ENCODE peak calls at places on chromosomes 11 and 22, in four cellular contexts. P is A549, U is stomach, C is NB4. K is an unnamed sample.

GRCh38 chr11:47714554-47715081 is 551 bp downstream of the AGBL2 start:
- DNase-seq in P (no peak), U (no peak), C (peak; percentile 66), K (peak; percentile 26)

GRCh38 chr11:70402685-70403084 is 4.4 kb downstream of the CTTN start:
- DNase-seq in P (no peak), U (no peak), C (no peak), K (no peak)

GRCh38 chr11:75031771-75032549 is 43.2 kb downstream of the NEU3 start:
- DNase-seq in P (peak; percentile 71), U (peak; percentile 83), C (peak; percentile 64), K (peak; percentile 88)

GRCh38 chr22:45696227-45696626 is 24.6 kb downstream of the ATXN10 start:
- DNase-seq in P (no peak), U (no peak), C (peak; percentile 17), K (no peak)

GRCh38 chr11:129286813-129287212 is 88.8 kb upstream of the BARX2 start:
- DNase-seq in P (no peak), U (no peak), C (no peak), K (no peak)

GRCh38 chr22:46106279-46107022 is 43.9 kb upstream of the PPARA start:
- DNase-seq in P (no peak), U (no peak), C (no peak), K (no peak)

GRCh38 chr11:1803246-1803645 is 31.5 kb upstream of the SYT8 start:
- DNase-seq in P (no peak), U (no peak), C (no peak), K (no peak)

GRCh38 chr11:64762916-64763803 is 3.4 kb upstream of the PYGM start:
- DNase-seq in P (no peak), U (peak; percentile 23), C (peak; percentile 76), K (no peak)

GRCh38 chr11:43447124-43447523 is 88.4 kb downstream of the TTC17 start:
- DNase-seq in P (no peak), U (no peak), C (no peak), K (peak; percentile 9)

GRCh38 chr11:125470355-125470754 is 25.7 kb downstream of the FEZ1 start:
- DNase-seq in P (no peak), U (no peak), C (no peak), K (no peak)

GRCh38 chr22:48705159-48705916 is 1122.3 kb downstream of the BRD1 start:
- DNase-seq in P (no peak), U (no peak), C (no peak), K (no peak)

GRCh38 chr22:20509344-20510047 is 2.1 kb downstream of the MED15 start:
- DNase-seq in P (peak; percentile 48), U (peak; percentile 67), C (peak; percentile 91), K (peak; percentile 62)
- TF ChIP-seq POLR2A in P (no peak), U (no peak), C (no peak), K (no peak)

GRCh38 chr11:119699227-119699626 is 29.8 kb downstream of the NECTIN1 start:
- DNase-seq in P (no peak), U (peak; percentile 71), C (no peak), K (no peak)
- TF ChIP-seq POLR2A in P (no peak), U (no peak), C (no peak), K (no peak)

GRCh38 chr11:95788921-95789505 is 569 bp downstream of the FAM76B start:
- DNase-seq in P (peak; percentile 28), U (no peak), C (peak; percentile 66), K (peak; percentile 66)

GRCh38 chr11:95791385-95792033 is 1.2 kb downstream of the CEP57 start:
- DNase-seq in P (no peak), U (no peak), C (no peak), K (no peak)

GRCh38 chr11:95790933-95791247 is 592 bp downstream of the CEP57 start:
- DNase-seq in P (peak; percentile 10), U (peak; percentile 71), C (peak; percentile 87), K (peak; percentile 86)

GRCh38 chr11:95790123-95790932 is at the start of gene CEP57:
- DNase-seq in P (peak; percentile 78), U (peak; percentile 96), C (peak; percentile 99), K (peak; percentile 98)

GRCh38 chr11:95789506-95790122 is at the start of gene FAM76B:
- DNase-seq in P (peak; percentile 71), U (peak; percentile 97), C (peak; percentile 100), K (peak; percentile 99)
- TF ChIP-seq POLR2A in P (peak; percentile 66), U (no peak), C (peak; percentile 34), K (no peak)

GRCh38 chr11:62842171-62842717 is 2.9 kb upstream of the WDR74 start:
- DNase-seq in P (no peak), U (peak; percentile 27), C (peak; percentile 70), K (no peak)
- TF ChIP-seq POLR2A in P (no peak), U (no peak), C (no peak), K (no peak)

GRCh38 chr11:67409261-67409666 is 5.4 kb downstream of the TBC1D10C start:
- DNase-seq in P (no peak), U (peak; percentile 57), C (peak; percentile 92), K (no peak)
- TF ChIP-seq POLR2A in P (no peak), U (no peak), C (peak; percentile 69), K (no peak)

GRCh38 chr22:50446708-50447575 is 27.9 kb downstream of the SBF1 start:
- DNase-seq in P (no peak), U (peak; percentile 44), C (no peak), K (no peak)

GRCh38 chr22:50443801-50444625 is 30.8 kb downstream of the SBF1 start:
- DNase-seq in P (no peak), U (no peak), C (no peak), K (no peak)

GRCh38 chr22:50445880-50446707 is 28.7 kb downstream of the SBF1 start:
- DNase-seq in P (no peak), U (no peak), C (no peak), K (no peak)

GRCh38 chr22:50444663-50445062 is 30.2 kb downstream of the SBF1 start:
- DNase-seq in P (no peak), U (peak; percentile 84), C (no peak), K (no peak)

GRCh38 chr22:50445071-50445879 is 29.6 kb downstream of the SBF1 start:
- DNase-seq in P (no peak), U (peak; percentile 56), C (no peak), K (no peak)
- TF ChIP-seq POLR2A in P (no peak), U (no peak), C (no peak), K (no peak)

GRCh38 chr11:60282291-60282690 is 1.8 kb downstream of the MS4A4A start:
- DNase-seq in P (no peak), U (no peak), C (no peak), K (no peak)

GRCh38 chr11:60274462-60274861 is 6.0 kb upstream of the MS4A4A start:
- DNase-seq in P (no peak), U (no peak), C (no peak), K (no peak)

GRCh38 chr11:60281482-60281881 is 1.0 kb downstream of the MS4A4A start:
- DNase-seq in P (no peak), U (no peak), C (no peak), K (no peak)

DNA sequence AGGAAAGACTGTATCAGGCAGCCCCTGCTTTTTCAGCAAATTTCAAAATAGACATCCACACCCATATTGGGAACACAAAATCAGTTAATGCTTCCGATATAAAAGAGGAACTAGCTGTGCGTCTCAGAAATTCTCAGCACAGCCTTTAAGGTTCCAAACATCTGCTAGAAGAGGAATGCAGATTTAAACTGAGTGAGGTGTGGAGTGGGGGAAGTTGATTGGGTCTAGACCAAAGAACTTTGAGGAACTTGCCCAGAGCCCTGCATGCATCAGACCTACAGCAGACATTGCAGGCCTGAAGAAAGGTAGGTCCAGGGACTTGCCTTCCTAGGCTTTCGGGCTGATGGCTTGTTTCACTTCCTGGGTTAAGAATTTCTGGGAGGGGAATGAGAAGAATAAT is at the start of gene MS4A4A:
- DNase-seq in P (no peak), U (no peak), C (peak; percentile 86), K (no peak)
- TF ChIP-seq POLR2A in P (no peak), U (no peak), C (no peak), K (no peak)

DNA sequence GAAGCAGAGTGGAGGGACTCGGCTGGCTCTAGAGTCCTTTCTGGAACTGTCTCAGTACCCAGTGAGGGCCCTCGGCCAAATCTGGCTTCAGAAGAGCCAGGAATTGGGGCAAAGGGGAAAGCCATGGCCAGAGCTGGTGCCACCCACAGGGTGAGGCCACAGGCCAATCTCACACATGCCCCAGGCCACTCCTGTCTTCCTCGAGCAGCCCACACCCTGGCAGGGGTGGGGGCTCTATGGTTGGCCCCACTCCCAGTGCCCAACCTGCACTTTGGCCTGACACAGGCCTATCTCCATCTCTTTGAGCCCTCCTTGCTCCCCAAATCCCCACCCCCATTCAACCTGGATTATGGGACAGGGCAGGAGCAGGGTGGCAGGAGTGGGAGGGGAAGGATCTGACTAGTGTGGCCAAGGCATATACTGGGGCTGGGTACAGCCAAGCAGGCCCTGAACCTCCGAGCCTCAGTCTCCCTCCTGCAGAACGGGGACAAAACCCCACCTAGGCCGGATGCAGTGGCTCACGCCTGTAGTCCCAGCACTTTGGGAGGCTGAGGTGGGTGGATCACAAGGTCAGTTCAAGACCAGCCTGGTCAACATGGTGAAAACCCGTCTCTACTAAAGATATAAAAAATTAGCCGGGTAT is 6.9 kb downstream of the TST start:
- DNase-seq in P (no peak), U (peak; percentile 77), C (no peak), K (no peak)
- TF ChIP-seq POLR2A in P (no peak), U (no peak), C (no peak), K (peak; percentile 34)

K was measured in erythroblast.